ENCODE peak calls at places on chromosomes 11 and 22, in nine cellular contexts. T is adrenal gland, S is tibial artery, X is endodermal cell, B is fibroblast of the aortic adventitia, J is fibroblast of mammary gland, N is aorta, M is gastrocnemius medialis, E is GM23248. Q is an unnamed sample.

GRCh38 chr11:114208371-114208770 is 87.8 kb upstream of the NNMT start:
- DNase-seq in T (no peak), S (no peak), X (no peak), B (no peak), J (no peak), N (no peak), M (no peak), E (no peak), Q (no peak)

GRCh38 chr11:121929581-121929980 is 186.4 kb downstream of the BLID start:
- DNase-seq in T (peak; percentile 21), S (no peak), X (peak; percentile 57), B (peak; percentile 79), J (peak; percentile 28), N (peak; percentile 48), M (no peak), E (peak; percentile 55), Q (peak; percentile 19)

GRCh38 chr11:76329084-76329648 is 51.8 kb downstream of the THAP12 start:
- DNase-seq in T (no peak), S (no peak), X (peak; percentile 71), B (no peak), J (peak; percentile 33), N (no peak), M (no peak), E (no peak), Q (no peak)

GRCh38 chr22:29744902-29745301 is 21.9 kb downstream of the ZMAT5 start:
- DNase-seq in T (no peak), S (peak; percentile 75), X (no peak), B (no peak), J (peak; percentile 70), N (no peak), M (peak; percentile 86), E (peak; percentile 77), Q (peak; percentile 94)

GRCh38 chr22:33476206-33476605 is 418.0 kb upstream of the SYN3 start:
- DNase-seq in T (no peak), S (no peak), X (no peak), B (no peak), J (no peak), N (no peak), M (no peak), E (no peak), Q (no peak)

GRCh38 chr22:24148586-24148985 is 32.7 kb upstream of the SUSD2 start:
- DNase-seq in T (no peak), S (no peak), X (no peak), B (no peak), J (no peak), N (no peak), M (no peak), E (no peak), Q (no peak)

GRCh38 chr11:45234306-45235006 is 51.7 kb downstream of the SYT13 start:
- DNase-seq in T (no peak), S (peak; percentile 15), X (no peak), B (no peak), J (no peak), N (no peak), M (no peak), E (no peak), Q (no peak)

GRCh38 chr11:96105197-96105895 is 181.4 kb upstream of the MTMR2 start:
- DNase-seq in T (no peak), S (no peak), X (no peak), B (peak; percentile 33), J (peak; percentile 46), N (no peak), M (no peak), E (peak; percentile 58), Q (no peak)

GRCh38 chr11:73249858-73250773 is 22.0 kb upstream of the P2RY6 start:
- DNase-seq in T (no peak), S (no peak), X (peak; percentile 28), B (no peak), J (no peak), N (peak; percentile 29), M (no peak), E (no peak), Q (no peak)

GRCh38 chr22:47187558-47187957 is 425.1 kb downstream of the TBC1D22A start:
- DNase-seq in T (no peak), S (no peak), X (no peak), B (no peak), J (no peak), N (no peak), M (no peak), E (no peak), Q (no peak)

GRCh38 chr22:25067851-25068421 is 115.4 kb downstream of the KIAA1671 start:
- DNase-seq in T (peak; percentile 68), S (peak; percentile 58), X (no peak), B (no peak), J (no peak), N (peak; percentile 84), M (no peak), E (peak; percentile 32), Q (peak; percentile 41)

GRCh38 chr11:1852885-1853284 is at the start of gene LSP1:
- DNase-seq in T (no peak), S (no peak), X (no peak), B (no peak), J (no peak), N (peak; percentile 77), M (no peak), E (no peak), Q (peak; percentile 55)

GRCh38 chr22:48630848-48631247 is 1196.8 kb downstream of the BRD1 start:
- DNase-seq in T (no peak), S (no peak), X (no peak), B (no peak), J (no peak), N (no peak), M (no peak), E (no peak), Q (no peak)

GRCh38 chr22:32204856-32205722 is at the start of gene RFPL2:
- DNase-seq in T (no peak), S (no peak), X (peak; percentile 94), B (peak; percentile 9), J (no peak), N (no peak), M (no peak), E (peak; percentile 5), Q (peak; percentile 29)

GRCh38 chr11:74123008-74123448 is 47.8 kb downstream of the C2CD3 start:
- DNase-seq in T (no peak), S (no peak), X (no peak), B (peak; percentile 75), J (no peak), N (no peak), M (no peak), E (peak; percentile 17), Q (no peak)

GRCh38 chr11:134795017-134795416 is 383.0 kb upstream of the B3GAT1 start:
- DNase-seq in T (no peak), S (no peak), X (no peak), B (no peak), J (no peak), N (no peak), M (no peak), E (no peak), Q (no peak)

GRCh38 chr11:102006835-102007566 is 40.2 kb upstream of the CFAP300 start:
- DNase-seq in T (no peak), S (no peak), X (no peak), B (no peak), J (no peak), N (no peak), M (no peak), E (no peak), Q (no peak)
- H3K4me3 ChIP-seq in T (no peak overlapping the region), S (no peak overlapping the region), X (no peak overlapping the region), B (no peak overlapping the region), J (no peak overlapping the region), N (no peak overlapping the region), M (no peak overlapping the region), E (no peak overlapping the region), Q (no peak overlapping the region)

GRCh38 chr11:124919836-124920755 is 1.0 kb downstream of the HEPN1 start:
- DNase-seq in T (no peak), S (no peak), X (no peak), B (no peak), J (no peak), N (no peak), M (no peak), E (no peak), Q (no peak)
- H3K4me3 ChIP-seq in T (no peak overlapping the region), S (no peak overlapping the region), X (peak overlapping the region; percentile 71), B (no peak overlapping the region), J (no peak overlapping the region), N (no peak overlapping the region), M (peak overlapping the region; percentile 74), E (peak overlapping the region; percentile 66), Q (peak overlapping the region; percentile 69)

GRCh38 chr11:115324569-115325432 is 179.4 kb downstream of the CADM1 start:
- DNase-seq in T (peak; percentile 33), S (peak; percentile 21), X (peak; percentile 56), B (peak; percentile 23), J (peak; percentile 49), N (no peak), M (no peak), E (peak; percentile 63), Q (no peak)
- H3K4me3 ChIP-seq in T (no peak overlapping the region), S (peak overlapping the region; percentile 5), X (no peak overlapping the region), B (no peak overlapping the region), J (no peak overlapping the region), N (no peak overlapping the region), M (peak overlapping the region; percentile 56), E (no peak overlapping the region), Q (peak overlapping the region; percentile 39)

GRCh38 chr22:26433805-26434204 is 4.7 kb downstream of the ASPHD2 start:
- DNase-seq in T (no peak), S (no peak), X (no peak), B (no peak), J (no peak), N (no peak), M (no peak), E (no peak), Q (no peak)

GRCh38 chr22:26429458-26430238 is 588 bp downstream of the ASPHD2 start:
- DNase-seq in T (no peak), S (no peak), X (no peak), B (no peak), J (no peak), N (no peak), M (no peak), E (peak; percentile 29), Q (no peak)

GRCh38 chr22:26430600-26430999 is 1.5 kb downstream of the ASPHD2 start:
- DNase-seq in T (no peak), S (no peak), X (no peak), B (no peak), J (no peak), N (no peak), M (no peak), E (no peak), Q (no peak)

GRCh38 chr22:26432619-26433311 is 3.7 kb downstream of the ASPHD2 start:
- DNase-seq in T (no peak), S (no peak), X (no peak), B (peak; percentile 14), J (no peak), N (no peak), M (no peak), E (no peak), Q (no peak)

DNA sequence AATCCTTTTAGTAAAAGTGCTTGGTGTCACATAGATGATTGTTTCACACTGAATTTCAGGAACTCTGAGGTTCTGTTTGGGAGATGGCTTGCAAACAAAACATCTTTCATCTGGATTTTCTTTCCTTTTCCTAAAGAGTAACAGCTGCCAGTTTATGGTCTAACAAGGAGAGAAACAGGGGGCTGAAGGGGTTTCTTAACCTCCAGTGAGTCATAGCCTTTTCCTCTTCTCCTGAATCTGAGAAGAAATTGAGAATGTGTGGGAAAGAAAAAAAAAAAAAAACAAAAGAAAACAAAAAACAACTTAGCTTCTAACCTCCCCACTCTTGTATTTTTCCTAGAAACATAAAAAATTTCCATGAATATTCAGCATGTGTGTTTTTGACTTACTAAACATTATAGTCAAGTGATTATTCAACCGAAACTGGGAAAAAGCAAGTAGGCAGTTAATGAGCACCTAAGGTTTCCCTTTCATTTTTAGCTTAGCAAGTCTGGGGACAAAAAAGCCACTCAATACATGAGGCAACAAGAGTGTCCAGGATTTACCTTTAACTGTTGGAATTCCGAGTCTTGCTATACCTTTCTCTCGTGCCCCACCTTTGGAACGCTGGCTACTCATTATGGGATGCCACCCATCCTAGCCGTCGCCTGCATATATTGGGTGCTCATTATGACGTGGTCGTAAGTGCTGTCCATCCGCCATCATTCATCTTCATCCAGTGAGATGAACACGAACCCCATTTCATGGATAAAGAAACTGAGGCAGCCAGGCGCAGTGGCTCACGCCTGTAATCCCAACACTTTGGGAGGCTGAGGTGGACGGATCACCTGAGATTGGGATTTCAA is 2.3 kb downstream of the ASPHD2 start:
- DNase-seq in T (no peak), S (no peak), X (no peak), B (no peak), J (peak; percentile 7), N (no peak), M (no peak), E (no peak), Q (no peak)
- H3K4me3 ChIP-seq in T (no peak overlapping the region), S (no peak overlapping the region), X (no peak overlapping the region), B (no peak overlapping the region), J (no peak overlapping the region), N (no peak overlapping the region), M (no peak overlapping the region), E (no peak overlapping the region), Q (no peak overlapping the region)